ENCODE peak calls at places on chromosomes 16 and 17, in ten cellular contexts. B is lower leg skin; A is HS-5; I is T-cell; P is HTR-8/SVneo; T is amniotic stem cell; N is stimulated activated CD4-positive, alpha-beta T cell treated with anti-CD3 and anti-CD28 coated beads, Interleukin-1b, Interleukin-23, amount 100 ng/mL, for 48 hours; V is activated gamma-delta T cell treated with anti-CD3 and anti-CD28 coated beads, Interleukin-2, amount 50 U/mL, for 16 hours; G is HuH-7; S is mucosa of gallbladder. F is an unnamed sample.

GRCh38 chr16:65515193-65515592 is 393.3 kb upstream of the CDH11 start:
- DNase-seq in S (no peak), B (no peak), V (no peak), A (no peak), G (no peak), I (no peak), P (no peak), T (no peak), N (no peak), F (no peak)

GRCh38 chr16:77613115-77613514 is 109.2 kb upstream of the NUDT7 start:
- DNase-seq in A (no peak), B (no peak), S (no peak), N (no peak), T (no peak), P (no peak), G (no peak), I (no peak), V (no peak), F (no peak)

GRCh38 chr16:31461201-31461920 is 2.1 kb downstream of the ARMC5 start:
- DNase-seq in P (no peak), S (no peak), A (no peak), V (no peak), G (no peak), T (no peak), N (no peak), I (no peak), B (no peak), F (no peak)

GRCh38 chr16:87065781-87066694 is 251.2 kb downstream of the C16orf95 start:
- DNase-seq in S (no peak), V (no peak), G (no peak), P (no peak), N (no peak), B (no peak), A (no peak), I (no peak), T (no peak), F (no peak)

GRCh38 chr16:1708768-1709180 is 2.8 kb downstream of the MAPK8IP3 start:
- DNase-seq in G (no peak), P (no peak), I (peak), V (peak), N (no peak), A (no peak), B (no peak), T (no peak), S (no peak), F (no peak)

GRCh38 chr17:28726396-28726911 is 421 bp upstream of the TLCD1 start:
- DNase-seq in I (peak), B (peak), N (peak), P (peak), S (peak), V (peak), A (no peak), G (peak), T (no peak), F (peak)

GRCh38 chr17:72566671-72567484 is 446.1 kb downstream of the SOX9 start:
- DNase-seq in P (no peak), N (no peak), I (no peak), V (no peak), G (no peak), S (no peak), A (no peak), T (no peak), B (no peak), F (peak)

GRCh38 chr17:82356845-82357355 is 2.1 kb upstream of the TEX19 start:
- DNase-seq in T (no peak), V (no peak), N (no peak), A (no peak), G (no peak), I (no peak), S (no peak), P (no peak), B (no peak), F (peak)

GRCh38 chr17:37752482-37752881 is 7.6 kb upstream of the HNF1B start:
- DNase-seq in I (no peak), P (peak), A (peak), S (peak), G (no peak), B (no peak), T (peak), N (no peak), V (no peak), F (no peak)

GRCh38 chr17:56358651-56359050 is 205.4 kb downstream of the ANKFN1 start:
- DNase-seq in S (no peak), V (no peak), I (no peak), T (no peak), G (no peak), P (peak), N (no peak), B (no peak), A (no peak), F (no peak)

GRCh38 chr17:61414141-61414935 is 14.7 kb downstream of the TBX2 start:
- DNase-seq in P (no peak), B (no peak), S (no peak), A (no peak), N (no peak), T (no peak), G (no peak), I (no peak), V (no peak), F (no peak)

GRCh38 chr16:17476414-17477259 is 5.9 kb upstream of the XYLT1 start:
- DNase-seq in B (peak), V (no peak), S (peak), P (no peak), I (peak), N (peak), T (peak), G (peak), A (no peak), F (peak)

GRCh38 chr17:5580367-5580766 is 3.9 kb downstream of the NLRP1 start:
- DNase-seq in A (no peak), T (no peak), G (no peak), V (no peak), B (no peak), N (no peak), P (no peak), I (no peak), S (no peak), F (no peak)

GRCh38 chr17:37092041-37092440 is 143.3 kb downstream of the AATF start:
- DNase-seq in T (no peak), B (no peak), V (no peak), P (no peak), G (no peak), A (no peak), S (peak), I (no peak), N (no peak), F (no peak)

GRCh38 chr16:71781741-71782140 is 26.9 kb downstream of the AP1G1 start:
- DNase-seq in B (no peak), I (no peak), T (no peak), G (no peak), V (no peak), N (no peak), A (no peak), P (no peak), S (no peak), F (no peak)

F was measured in RPMI8226.